ENCODE peak calls at places on chromosomes 13 and 19, in seven cellular contexts. A is activated CD8-positive, alpha-beta memory T cell treated with anti-CD3 and anti-CD28 coated beads for 1 hour; J is CD4-positive, alpha-beta T cell; C is adipocyte; N is fibroblast of mammary gland; I is AG09319; H is COR-L47. D is an unnamed sample.

GRCh38 chr19:28137772-28138171 is 1075.2 kb downstream of the UQCRFS1 start:
- DNase-seq in A (no peak), C (no peak), H (no peak), J (no peak), I (no peak), N (no peak), D (no peak)

GRCh38 chr19:51983361-51983760 is 3.3 kb downstream of the ZNF350 start:
- DNase-seq in J (no peak), I (no peak), A (no peak), N (no peak), H (no peak), C (no peak), D (no peak)

GRCh38 chr13:52454459-52454824 is 836 bp upstream of the CKAP2 start:
- DNase-seq in N (no peak), H (peak), I (no peak), J (no peak), A (no peak), C (no peak), D (no peak)

GRCh38 chr19:18063463-18063862 is 23.3 kb downstream of the IL12RB1 start:
- DNase-seq in J (peak), H (no peak), C (no peak), A (no peak), I (no peak), N (no peak), D (no peak)

GRCh38 chr19:48565090-48565489 is 13.1 kb downstream of the SULT2B1 start:
- DNase-seq in H (no peak), J (no peak), I (no peak), N (peak), A (no peak), C (peak), D (no peak)

GRCh38 chr13:95301947-95302386 is 716 bp upstream of the ABCC4 start:
- DNase-seq in A (no peak), N (no peak), I (no peak), J (no peak), H (peak), C (no peak), D (no peak)

GRCh38 chr13:30196025-30196424 is 111.3 kb downstream of the KATNAL1 start:
- DNase-seq in N (peak), H (peak), A (no peak), I (no peak), C (no peak), J (no peak), D (peak)

GRCh38 chr19:11230621-11231386 is 8.6 kb upstream of the ANGPTL8 start:
- DNase-seq in N (no peak), J (no peak), I (no peak), A (no peak), H (no peak), C (no peak), D (no peak)

GRCh38 chr13:24249586-24249985 is 59.8 kb upstream of the C1QTNF9 start:
- DNase-seq in C (no peak), A (no peak), J (no peak), N (no peak), H (no peak), I (no peak), D (no peak)

GRCh38 chr19:29503140-29503758 is 22.5 kb upstream of the VSTM2B start:
- DNase-seq in C (no peak), A (no peak), N (no peak), J (no peak), H (no peak), I (no peak), D (no peak)

GRCh38 chr13:54536112-54536511 is 1507.5 kb downstream of the OLFM4 start:
- DNase-seq in N (no peak), J (no peak), C (no peak), A (no peak), H (no peak), I (no peak), D (no peak)

GRCh38 chr19:49861127-49861526 is 6.2 kb downstream of the PNKP start:
- DNase-seq in C (no peak), I (no peak), H (no peak), N (no peak), A (no peak), J (no peak), D (no peak)

GRCh38 chr13:25192936-25193335 is 20.8 kb upstream of the AMER2 start:
- DNase-seq in C (no peak), N (no peak), H (no peak), A (no peak), J (no peak), I (no peak), D (no peak)

GRCh38 chr19:16258440-16258903 is 60.8 kb downstream of the AP1M1 start:
- DNase-seq in I (no peak), C (no peak), A (no peak), J (no peak), H (no peak), N (no peak), D (no peak)

GRCh38 chr19:49340069-49340864 is 5.1 kb downstream of the CD37 start:
- DNase-seq in C (peak), A (no peak), N (no peak), H (no peak), I (no peak), J (no peak), D (no peak)

GRCh38 chr13:107289540-107289939 is 721.6 kb upstream of the ARGLU1 start:
- DNase-seq in C (peak), J (no peak), I (no peak), N (peak), A (no peak), H (no peak), D (no peak)

GRCh38 chr19:54312436-54313362 is at the start of gene LILRA5:
- DNase-seq in J (no peak), H (no peak), N (no peak), I (no peak), C (no peak), A (no peak), D (no peak)

GRCh38 chr19:53824134-53824611 is at the start of gene NLRP12:
- DNase-seq in C (no peak), H (no peak), A (no peak), N (no peak), I (no peak), J (no peak), D (no peak)

GRCh38 chr19:13742756-13743155 is 21.6 kb upstream of the MRI1 start:
- DNase-seq in I (no peak), C (no peak), H (no peak), N (peak), J (no peak), A (no peak), D (no peak)

GRCh38 chr13:62920181-62920580 is 1504.5 kb upstream of the PCDH20 start:
- DNase-seq in I (no peak), J (no peak), A (no peak), H (no peak), N (peak), C (peak), D (no peak)

GRCh38 chr13:22757530-22758120 is 423.2 kb upstream of the SGCG start:
- DNase-seq in H (peak), J (no peak), N (peak), I (no peak), C (peak), A (no peak), D (no peak)

GRCh38 chr13:20738616-20739015 is 35.1 kb downstream of the IL17D start:
- DNase-seq in C (no peak), I (no peak), H (no peak), N (no peak), A (no peak), J (no peak), D (no peak)

GRCh38 chr19:40139533-40140287 is 49.0 kb upstream of the ZNF780A start:
- DNase-seq in H (peak), C (peak), J (no peak), A (no peak), I (peak), N (peak), D (peak)

GRCh38 chr19:1856345-1856697 is 7.1 kb downstream of the KLF16 start:
- DNase-seq in J (no peak), C (no peak), H (no peak), N (no peak), A (no peak), I (no peak), D (no peak)

GRCh38 chr13:86684402-86684801 is 885.2 kb upstream of the SLITRK6 start:
- DNase-seq in N (no peak), H (no peak), A (no peak), I (no peak), C (no peak), J (no peak), D (no peak)

GRCh38 chr19:48596679-48597465 is 9.7 kb upstream of the SPACA4 start:
- DNase-seq in A (no peak), C (no peak), I (no peak), H (no peak), N (no peak), J (no peak), D (no peak)

GRCh38 chr13:101309014-101309619 is 107.2 kb downstream of the NALCN start:
- DNase-seq in I (peak), N (peak), H (no peak), A (no peak), J (no peak), C (peak), D (no peak)

GRCh38 chr13:79466852-79467251 is 14.1 kb upstream of the NDFIP2 start:
- DNase-seq in N (no peak), J (no peak), A (no peak), H (no peak), I (no peak), C (no peak), D (no peak)

GRCh38 chr19:45973564-45974338 is at the start of gene NOVA2:
- DNase-seq in C (peak), H (peak), N (peak), J (no peak), A (no peak), I (no peak), D (no peak)

D was measured in smooth muscle cell of the brain vasculature.